ENCODE peak calls at places on chromosomes 7 and 10, in five cellular contexts. One of them, this sample, is unnamed.

GRCh38 chr7:32586291-32587221 is 91.3 kb downstream of the AVL9 start:
- DNase-seq in IMR-90: peak; percentile 96
- DNase-seq in HepG2: no peak
- DNase-seq in GM12878: no peak
- DNase-seq in K562: peak; percentile 21
- DNase-seq in this sample: no peak

GRCh38 chr7:35253680-35254495 is at the start of gene TBX20:
- DNase-seq in IMR-90: peak; percentile 19
- DNase-seq in HepG2: no peak
- DNase-seq in GM12878: no peak
- DNase-seq in K562: no peak
- DNase-seq in this sample: peak; percentile 98

GRCh38 chr10:104146871-104147270 is 24.9 kb downstream of the SFR1 start:
- DNase-seq in IMR-90: no peak
- DNase-seq in HepG2: no peak
- DNase-seq in GM12878: no peak
- DNase-seq in K562: no peak
- DNase-seq in this sample: no peak

GRCh38 chr10:15780353-15781135 is 60.8 kb upstream of the ITGA8 start:
- DNase-seq in IMR-90: peak; percentile 25
- DNase-seq in HepG2: no peak
- DNase-seq in GM12878: no peak
- DNase-seq in K562: no peak
- DNase-seq in this sample: no peak

GRCh38 chr7:192701-193536 is 548 bp downstream of the FAM20C start:
- DNase-seq in IMR-90: peak; percentile 21
- DNase-seq in HepG2: no peak
- DNase-seq in GM12878: no peak
- DNase-seq in K562: no peak
- DNase-seq in this sample: peak; percentile 79

GRCh38 chr10:110840225-110840922 is 31.4 kb upstream of the PDCD4 start:
- DNase-seq in IMR-90: no peak
- DNase-seq in HepG2: peak; percentile 76
- DNase-seq in GM12878: no peak
- DNase-seq in K562: no peak
- DNase-seq in this sample: no peak

GRCh38 chr10:101385866-101386658 is 32.1 kb downstream of the BTRC start:
- DNase-seq in IMR-90: no peak
- DNase-seq in HepG2: no peak
- DNase-seq in GM12878: no peak
- DNase-seq in K562: no peak
- DNase-seq in this sample: no peak

GRCh38 chr7:122487131-122487530 is 182.6 kb upstream of the FEZF1 start:
- DNase-seq in IMR-90: no peak
- DNase-seq in HepG2: no peak
- DNase-seq in GM12878: no peak
- DNase-seq in K562: no peak
- DNase-seq in this sample: no peak

GRCh38 chr10:127198307-127198706 is 1.9 kb upstream of the INSYN2A start:
- DNase-seq in IMR-90: no peak
- DNase-seq in HepG2: no peak
- DNase-seq in GM12878: no peak
- DNase-seq in K562: no peak
- DNase-seq in this sample: no peak

GRCh38 chr10:48791267-48791928 is 106.7 kb downstream of the WDFY4 start:
- DNase-seq in IMR-90: no peak
- DNase-seq in HepG2: no peak
- DNase-seq in GM12878: no peak
- DNase-seq in K562: no peak
- DNase-seq in this sample: no peak

GRCh38 chr7:69799048-69799697 is 200.9 kb downstream of the AUTS2 start:
- DNase-seq in IMR-90: no peak
- DNase-seq in HepG2: no peak
- DNase-seq in GM12878: no peak
- DNase-seq in K562: no peak
- DNase-seq in this sample: no peak

GRCh38 chr10:70587045-70587658 is 15.4 kb downstream of the PRF1 start:
- DNase-seq in IMR-90: no peak
- DNase-seq in HepG2: no peak
- DNase-seq in GM12878: peak; percentile 49
- DNase-seq in K562: no peak
- DNase-seq in this sample: no peak

GRCh38 chr10:35712486-35712885 is 70.4 kb upstream of the FZD8 start:
- DNase-seq in IMR-90: no peak
- DNase-seq in HepG2: no peak
- DNase-seq in GM12878: no peak
- DNase-seq in K562: no peak
- DNase-seq in this sample: no peak

GRCh38 chr7:41540601-41541000 is 162.3 kb downstream of the INHBA start:
- DNase-seq in IMR-90: no peak
- DNase-seq in HepG2: no peak
- DNase-seq in GM12878: no peak
- DNase-seq in K562: no peak
- DNase-seq in this sample: no peak

GRCh38 chr7:99618726-99619125 is 2.0 kb downstream of the ZSCAN25 start:
- DNase-seq in IMR-90: peak; percentile 75
- DNase-seq in HepG2: no peak
- DNase-seq in GM12878: no peak
- DNase-seq in K562: no peak
- DNase-seq in this sample: no peak

GRCh38 chr7:124059375-124059774 is 26.5 kb upstream of the TMEM229A start:
- DNase-seq in IMR-90: no peak
- DNase-seq in HepG2: no peak
- DNase-seq in GM12878: peak; percentile 35
- DNase-seq in K562: no peak
- DNase-seq in this sample: no peak

GRCh38 chr7:84100866-84101265 is 93.7 kb downstream of the SEMA3A start:
- DNase-seq in IMR-90: peak; percentile 69
- DNase-seq in HepG2: no peak
- DNase-seq in GM12878: no peak
- DNase-seq in K562: no peak
- DNase-seq in this sample: peak; percentile 42

GRCh38 chr7:101381549-101381948 is 18.9 kb downstream of the COL26A1 start:
- DNase-seq in IMR-90: no peak
- DNase-seq in HepG2: no peak
- DNase-seq in GM12878: no peak
- DNase-seq in K562: no peak
- DNase-seq in this sample: no peak

GRCh38 chr10:114043532-114044250 is at the start of gene ADRB1:
- DNase-seq in IMR-90: peak; percentile 5
- DNase-seq in HepG2: peak; percentile 28
- DNase-seq in GM12878: peak; percentile 26
- DNase-seq in K562: peak; percentile 19
- DNase-seq in this sample: peak; percentile 82

GRCh38 chr7:45924283-45924682 is 3.2 kb upstream of the IGFBP3 start:
- DNase-seq in IMR-90: peak; percentile 76
- DNase-seq in HepG2: no peak
- DNase-seq in GM12878: no peak
- DNase-seq in K562: no peak
- DNase-seq in this sample: no peak

GRCh38 chr10:131689016-131689415 is 211.8 kb upstream of the PPP2R2D start:
- DNase-seq in IMR-90: no peak
- DNase-seq in HepG2: no peak
- DNase-seq in GM12878: no peak
- DNase-seq in K562: no peak
- DNase-seq in this sample: no peak

GRCh38 chr7:13882051-13882450 is 107.4 kb downstream of the ETV1 start:
- DNase-seq in IMR-90: no peak
- DNase-seq in HepG2: no peak
- DNase-seq in GM12878: no peak
- DNase-seq in K562: no peak
- DNase-seq in this sample: no peak

GRCh38 chr10:12459776-12460175 is 110.4 kb downstream of the CAMK1D start:
- DNase-seq in IMR-90: no peak
- DNase-seq in HepG2: no peak
- DNase-seq in GM12878: no peak
- DNase-seq in K562: no peak
- DNase-seq in this sample: no peak

GRCh38 chr7:27148031-27148775 is 629 bp upstream of the HOXA6 start:
- DNase-seq in IMR-90: no peak
- DNase-seq in HepG2: no peak
- DNase-seq in GM12878: no peak
- DNase-seq in K562: no peak
- DNase-seq in this sample: peak; percentile 36

GRCh38 chr7:115116773-115117715 is 195.2 kb downstream of the MDFIC start:
- DNase-seq in IMR-90: no peak
- DNase-seq in HepG2: peak; percentile 22
- DNase-seq in GM12878: no peak
- DNase-seq in K562: no peak
- DNase-seq in this sample: no peak

GRCh38 chr10:12332572-12333381 is 16.6 kb upstream of the CAMK1D start:
- DNase-seq in IMR-90: peak; percentile 14
- DNase-seq in HepG2: no peak
- DNase-seq in GM12878: no peak
- DNase-seq in K562: no peak
- DNase-seq in this sample: no peak

GRCh38 chr7:502296-502695 is 17.4 kb downstream of the PDGFA start:
- DNase-seq in IMR-90: no peak
- DNase-seq in HepG2: no peak
- DNase-seq in GM12878: no peak
- DNase-seq in K562: no peak
- DNase-seq in this sample: no peak

GRCh38 chr10:68543004-68543918 is 15.9 kb upstream of the SLC25A16 start:
- DNase-seq in IMR-90: peak; percentile 84
- DNase-seq in HepG2: peak; percentile 71
- DNase-seq in GM12878: no peak
- DNase-seq in K562: no peak
- DNase-seq in this sample: no peak

GRCh38 chr7:46131916-46132795 is 211.1 kb upstream of the IGFBP3 start:
- DNase-seq in IMR-90: no peak
- DNase-seq in HepG2: peak; percentile 43
- DNase-seq in GM12878: no peak
- DNase-seq in K562: no peak
- DNase-seq in this sample: no peak

GRCh38 chr7:14483663-14484062 is 418.9 kb downstream of the DGKB start:
- DNase-seq in IMR-90: no peak
- DNase-seq in HepG2: no peak
- DNase-seq in GM12878: no peak
- DNase-seq in K562: no peak
- DNase-seq in this sample: no peak

GRCh38 chr7:117949232-117949631 is 76.0 kb upstream of the CTTNBP2 start:
- DNase-seq in IMR-90: peak; percentile 20
- DNase-seq in HepG2: no peak
- DNase-seq in GM12878: no peak
- DNase-seq in K562: no peak
- DNase-seq in this sample: no peak

GRCh38 chr10:6364893-6365292 is 162.2 kb downstream of the PFKFB3 start:
- DNase-seq in IMR-90: no peak
- DNase-seq in HepG2: no peak
- DNase-seq in GM12878: no peak
- DNase-seq in K562: no peak
- DNase-seq in this sample: no peak
- TF ChIP-seq MXI1 in IMR-90: no peak
- TF ChIP-seq MXI1 in HepG2: no peak
- TF ChIP-seq MXI1 in GM12878: no peak
- TF ChIP-seq MXI1 in K562: no peak
- TF ChIP-seq MXI1 in this sample: no peak

GRCh38 chr10:116271593-116272496 is 1.2 kb downstream of the GFRA1 start:
- DNase-seq in IMR-90: peak; percentile 4
- DNase-seq in HepG2: no peak
- DNase-seq in GM12878: no peak
- DNase-seq in K562: no peak
- DNase-seq in this sample: peak; percentile 75
- TF ChIP-seq MXI1 in IMR-90: no peak
- TF ChIP-seq MXI1 in HepG2: no peak
- TF ChIP-seq MXI1 in GM12878: no peak
- TF ChIP-seq MXI1 in K562: no peak
- TF ChIP-seq MXI1 in this sample: no peak

GRCh38 chr7:141074162-141074989 is 512 bp downstream of the TMEM178B start:
- DNase-seq in IMR-90: no peak
- DNase-seq in HepG2: no peak
- DNase-seq in GM12878: no peak
- DNase-seq in K562: no peak
- DNase-seq in this sample: peak; percentile 75
- TF ChIP-seq MXI1 in IMR-90: no peak
- TF ChIP-seq MXI1 in HepG2: no peak
- TF ChIP-seq MXI1 in GM12878: no peak
- TF ChIP-seq MXI1 in K562: no peak
- TF ChIP-seq MXI1 in this sample: peak; percentile 38

GRCh38 chr7:129670636-129671035 is 59.1 kb downstream of the NRF1 start:
- DNase-seq in IMR-90: peak; percentile 39
- DNase-seq in HepG2: no peak
- DNase-seq in GM12878: no peak
- DNase-seq in K562: peak; percentile 52
- DNase-seq in this sample: no peak
- TF ChIP-seq MXI1 in IMR-90: no peak
- TF ChIP-seq MXI1 in HepG2: no peak
- TF ChIP-seq MXI1 in GM12878: no peak
- TF ChIP-seq MXI1 in K562: no peak
- TF ChIP-seq MXI1 in this sample: no peak

GRCh38 chr7:29877196-29877595 is 70.9 kb downstream of the WIPF3 start:
- DNase-seq in IMR-90: no peak
- DNase-seq in HepG2: peak; percentile 44
- DNase-seq in GM12878: no peak
- DNase-seq in K562: no peak
- DNase-seq in this sample: no peak

GRCh38 chr7:29879609-29880008 is 73.3 kb downstream of the WIPF3 start:
- DNase-seq in IMR-90: peak; percentile 21
- DNase-seq in HepG2: no peak
- DNase-seq in GM12878: no peak
- DNase-seq in K562: no peak
- DNase-seq in this sample: no peak

GRCh38 chr7:29881724-29882123 is 75.4 kb downstream of the WIPF3 start:
- DNase-seq in IMR-90: no peak
- DNase-seq in HepG2: no peak
- DNase-seq in GM12878: no peak
- DNase-seq in K562: no peak
- DNase-seq in this sample: no peak

GRCh38 chr7:29875741-29876140 is 69.4 kb downstream of the WIPF3 start:
- DNase-seq in IMR-90: no peak
- DNase-seq in HepG2: no peak
- DNase-seq in GM12878: no peak
- DNase-seq in K562: no peak
- DNase-seq in this sample: no peak

GRCh38 chr7:29878081-29878688 is 71.9 kb downstream of the WIPF3 start:
- DNase-seq in IMR-90: peak; percentile 46
- DNase-seq in HepG2: peak; percentile 20
- DNase-seq in GM12878: no peak
- DNase-seq in K562: peak; percentile 30
- DNase-seq in this sample: peak; percentile 79
- TF ChIP-seq MXI1 in IMR-90: no peak
- TF ChIP-seq MXI1 in HepG2: no peak
- TF ChIP-seq MXI1 in GM12878: no peak
- TF ChIP-seq MXI1 in K562: no peak
- TF ChIP-seq MXI1 in this sample: no peak

GRCh38 chr10:22550732-22551131 is 163.6 kb downstream of the PIP4K2A start:
- DNase-seq in IMR-90: peak; percentile 4
- DNase-seq in HepG2: peak; percentile 40
- DNase-seq in GM12878: no peak
- DNase-seq in K562: peak; percentile 60
- DNase-seq in this sample: peak; percentile 69
- TF ChIP-seq MXI1 in IMR-90: no peak
- TF ChIP-seq MXI1 in HepG2: no peak
- TF ChIP-seq MXI1 in GM12878: no peak
- TF ChIP-seq MXI1 in K562: no peak
- TF ChIP-seq MXI1 in this sample: no peak

GRCh38 chr7:139542308-139543151 is 19.0 kb downstream of the CLEC2L start:
- DNase-seq in IMR-90: no peak
- DNase-seq in HepG2: no peak
- DNase-seq in GM12878: no peak
- DNase-seq in K562: peak; percentile 88
- DNase-seq in this sample: peak; percentile 23
- TF ChIP-seq MXI1 in IMR-90: no peak
- TF ChIP-seq MXI1 in HepG2: no peak
- TF ChIP-seq MXI1 in GM12878: no peak
- TF ChIP-seq MXI1 in K562: no peak
- TF ChIP-seq MXI1 in this sample: no peak